ENCODE peak calls at places on chromosomes 12 and 14, in nine cellular contexts. A is lower leg skin, P is AG04449, T is fibroblast of lung, X is heart left ventricle, Q is HepG2, V is HL-60, N is endothelial cell of umbilical vein, F is GM23338. B is an unnamed sample.

GRCh38 chr12:22169281-22169824 is 123.3 kb downstream of the CMAS start:
- DNase-seq in A (no peak), P (no peak), T (no peak), X (no peak), Q (no peak), V (no peak), N (no peak), F (no peak), B (no peak)

GRCh38 chr14:67263499-67264149 is 22.4 kb downstream of the PALS1 start:
- DNase-seq in A (no peak), P (peak), T (peak), X (no peak), Q (no peak), V (no peak), N (peak), F (no peak), B (no peak)

GRCh38 chr14:45253754-45254300 is 825 bp upstream of the MIS18BP1 start:
- DNase-seq in A (no peak), P (no peak), T (peak), X (peak), Q (no peak), V (peak), N (peak), F (peak), B (no peak)

GRCh38 chr12:113328368-113328889 is 6.5 kb downstream of the SLC8B1 start:
- DNase-seq in A (no peak), P (no peak), T (no peak), X (no peak), Q (no peak), V (no peak), N (no peak), F (no peak), B (no peak)

GRCh38 chr12:94793191-94793595 is 142.8 kb upstream of the TMCC3 start:
- DNase-seq in A (no peak), P (no peak), T (peak), X (no peak), Q (no peak), V (peak), N (no peak), F (peak), B (no peak)

GRCh38 chr12:107632246-107632645 is 53.4 kb upstream of the PWP1 start:
- DNase-seq in A (no peak), P (no peak), T (no peak), X (no peak), Q (peak), V (no peak), N (no peak), F (no peak), B (no peak)

GRCh38 chr12:57793920-57794319 is 11.3 kb downstream of the TSFM start:
- DNase-seq in A (no peak), P (peak), T (peak), X (no peak), Q (no peak), V (no peak), N (peak), F (no peak), B (peak)

GRCh38 chr14:35268946-35269345 is 23.2 kb upstream of the PSMA6 start:
- DNase-seq in A (no peak), P (no peak), T (no peak), X (no peak), Q (no peak), V (no peak), N (no peak), F (no peak), B (no peak)

GRCh38 chr12:132955094-132955932 is 793 bp downstream of the ZNF605 start:
- DNase-seq in A (no peak), P (peak), T (peak), X (peak), Q (peak), V (peak), N (peak), F (peak), B (peak)

GRCh38 chr14:90758959-90759358 is 57.3 kb downstream of the TTC7B start:
- DNase-seq in A (peak), P (no peak), T (no peak), X (peak), Q (no peak), V (no peak), N (peak), F (no peak), B (no peak)

GRCh38 chr14:65243766-65244442 is 141.6 kb upstream of the MAX start:
- DNase-seq in A (no peak), P (no peak), T (no peak), X (no peak), Q (peak), V (peak), N (peak), F (no peak), B (no peak)

GRCh38 chr12:123931686-123932321 is 40.8 kb downstream of the CCDC92 start:
- DNase-seq in A (no peak), P (no peak), T (no peak), X (no peak), Q (no peak), V (no peak), N (no peak), F (no peak), B (no peak)

GRCh38 chr12:75020068-75020557 is 189.5 kb downstream of the KCNC2 start:
- DNase-seq in A (no peak), P (no peak), T (peak), X (no peak), Q (no peak), V (no peak), N (no peak), F (peak), B (no peak)

GRCh38 chr12:53180931-53181645 is 363 bp upstream of the CSAD start:
- DNase-seq in A (peak), P (no peak), T (peak), X (peak), Q (peak), V (peak), N (peak), F (peak), B (no peak)

GRCh38 chr12:29316772-29317171 is 64.2 kb downstream of the ERGIC2 start:
- DNase-seq in A (no peak), P (peak), T (peak), X (peak), Q (no peak), V (no peak), N (no peak), F (peak), B (no peak)

GRCh38 chr12:124867389-124867930 is 3.8 kb upstream of the SCARB1 start:
- DNase-seq in A (no peak), P (peak), T (peak), X (no peak), Q (peak), V (no peak), N (no peak), F (no peak), B (no peak)

GRCh38 chr12:388547-389137 is 478 bp downstream of the KDM5A start:
- DNase-seq in A (no peak), P (no peak), T (peak), X (no peak), Q (no peak), V (peak), N (peak), F (peak), B (no peak)

GRCh38 chr12:54162741-54163140 is 26.0 kb downstream of the SMUG1 start:
- DNase-seq in A (no peak), P (no peak), T (no peak), X (no peak), Q (no peak), V (no peak), N (no peak), F (no peak), B (no peak)

GRCh38 chr12:44526655-44527199 is 349.4 kb downstream of the NELL2 start:
- DNase-seq in A (no peak), P (no peak), T (no peak), X (no peak), Q (no peak), V (no peak), N (no peak), F (peak), B (no peak)

GRCh38 chr14:53695692-53696091 is 260.9 kb downstream of the BMP4 start:
- DNase-seq in A (no peak), P (no peak), T (no peak), X (no peak), Q (no peak), V (no peak), N (no peak), F (no peak), B (no peak)

GRCh38 chr14:68692916-68693771 is 99.7 kb downstream of the ZFP36L1 start:
- DNase-seq in A (no peak), P (peak), T (peak), X (no peak), Q (no peak), V (no peak), N (no peak), F (no peak), B (peak)

GRCh38 chr12:26369588-26369987 is 174.2 kb downstream of the SSPN start:
- DNase-seq in A (no peak), P (peak), T (peak), X (peak), Q (no peak), V (no peak), N (no peak), F (peak), B (peak)

GRCh38 chr14:103091041-103091882 is 3.3 kb upstream of the EXOC3L4 start:
- DNase-seq in A (no peak), P (no peak), T (peak), X (peak), Q (no peak), V (peak), N (no peak), F (peak), B (no peak)

GRCh38 chr14:70808402-70809237 is 693 bp downstream of the MAP3K9 start:
- DNase-seq in A (no peak), P (no peak), T (peak), X (no peak), Q (no peak), V (no peak), N (no peak), F (peak), B (no peak)

GRCh38 chr12:116152268-116152667 is 125.2 kb downstream of the MED13L start:
- DNase-seq in A (no peak), P (peak), T (peak), X (no peak), Q (no peak), V (no peak), N (no peak), F (no peak), B (peak)

GRCh38 chr12:5456025-5456424 is 24.1 kb downstream of the NTF3 start:
- DNase-seq in A (no peak), P (no peak), T (no peak), X (no peak), Q (no peak), V (no peak), N (no peak), F (no peak), B (no peak)

GRCh38 chr12:18261273-18261672 is at the start of gene PIK3C2G:
- DNase-seq in A (peak), P (no peak), T (no peak), X (no peak), Q (no peak), V (no peak), N (no peak), F (no peak), B (no peak)

GRCh38 chr12:18262514-18262913 is 1.2 kb downstream of the PIK3C2G start:
- DNase-seq in A (no peak), P (no peak), T (peak), X (no peak), Q (no peak), V (no peak), N (no peak), F (no peak), B (no peak)

GRCh38 chr12:18267427-18267826 is 6.1 kb downstream of the PIK3C2G start:
- DNase-seq in A (no peak), P (no peak), T (peak), X (no peak), Q (no peak), V (no peak), N (no peak), F (no peak), B (no peak)

GRCh38 chr12:18261906-18262305 is 588 bp downstream of the PIK3C2G start:
- DNase-seq in A (no peak), P (no peak), T (no peak), X (no peak), Q (no peak), V (no peak), N (no peak), F (peak), B (no peak)

DNA sequence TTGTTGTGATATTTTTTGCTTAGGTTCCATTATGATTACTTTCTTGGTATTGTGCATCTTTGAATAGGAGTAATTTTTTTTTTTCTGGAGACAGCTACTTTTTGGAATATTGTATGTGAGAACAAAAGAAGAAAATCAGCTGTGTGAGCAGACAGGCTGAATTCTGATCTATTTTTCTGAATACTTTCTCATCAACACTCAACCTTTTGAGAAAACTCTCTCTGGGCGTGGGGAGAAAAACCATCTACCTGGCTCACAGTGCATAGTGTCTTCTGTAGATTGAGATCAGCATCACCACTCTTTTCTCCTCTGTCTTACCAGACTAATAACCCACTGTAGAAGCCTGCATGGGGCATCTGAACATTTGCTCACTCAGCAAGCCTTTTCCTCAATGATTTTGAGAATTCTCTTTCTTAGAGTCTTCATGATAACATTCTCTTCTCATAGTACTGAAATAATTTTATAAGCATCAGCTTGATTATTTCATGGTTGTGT is 3.3 kb downstream of the PIK3C2G start:
- DNase-seq in A (no peak), P (no peak), T (no peak), X (no peak), Q (no peak), V (no peak), N (no peak), F (no peak), B (no peak)
- H3K4me3 ChIP-seq in A (no peak), P (no peak), T (no peak), X (no peak), Q (no peak), V (no peak), N (no peak), F (no peak), B (no peak)

DNA sequence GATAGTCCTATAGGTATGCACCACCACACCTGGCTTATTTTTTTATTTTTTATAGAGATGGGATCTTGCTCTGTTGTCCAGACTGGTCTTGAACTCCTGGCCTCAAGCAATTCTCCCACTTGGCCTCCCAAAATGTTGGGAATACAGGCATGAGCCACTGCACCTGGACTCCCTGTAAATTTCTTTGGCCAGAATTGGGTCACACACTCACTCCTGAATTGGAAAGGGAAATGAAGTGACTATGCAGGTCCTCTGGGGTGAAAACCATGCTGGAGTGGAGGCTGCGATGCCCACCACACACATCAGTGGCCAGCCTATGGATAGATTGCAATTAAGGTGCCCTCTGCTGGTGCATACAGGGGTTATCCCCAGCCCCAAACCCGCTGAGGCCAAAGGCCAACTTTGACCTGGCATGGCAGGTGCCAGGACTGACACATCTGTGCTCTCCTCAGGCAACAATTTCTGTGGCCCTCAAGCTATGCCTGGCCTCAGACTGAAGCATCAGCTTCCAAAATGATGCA is 125.6 kb downstream of the SLC38A6 start:
- DNase-seq in A (no peak), P (no peak), T (no peak), X (no peak), Q (no peak), V (no peak), N (no peak), F (peak), B (no peak)
- TF ChIP-seq CTCF in A (no peak), P (no peak), T (peak), X (no peak), Q (peak), V (peak), N (no peak), F (peak), B (peak)

GRCh38 chr12:77047341-77048202 is 17.8 kb downstream of the E2F7 start:
- DNase-seq in A (no peak), P (no peak), T (peak), X (no peak), Q (no peak), V (no peak), N (no peak), F (no peak), B (no peak)

GRCh38 chr12:77045183-77045582 is 20.2 kb downstream of the E2F7 start:
- DNase-seq in A (no peak), P (no peak), T (no peak), X (no peak), Q (no peak), V (no peak), N (no peak), F (no peak), B (no peak)

DNA sequence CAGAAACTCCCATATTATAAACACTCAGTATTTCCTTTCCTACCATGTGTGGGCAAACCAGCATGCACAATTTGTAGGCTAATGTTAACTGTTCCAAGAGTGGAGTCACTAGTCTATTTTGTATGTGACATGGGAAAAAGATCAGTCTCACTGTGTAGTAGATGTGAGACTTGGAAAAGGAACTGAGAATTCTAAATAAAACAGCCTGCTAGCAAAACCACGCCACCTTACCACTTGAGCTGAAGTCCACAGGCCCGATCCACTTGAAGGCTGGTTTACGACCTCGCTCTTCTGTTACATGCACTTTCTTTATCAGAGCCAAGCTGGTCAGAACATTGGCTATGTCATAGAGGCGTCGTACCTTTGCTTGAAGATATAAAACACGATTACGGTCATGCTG is 22.5 kb downstream of the E2F7 start:
- DNase-seq in A (no peak), P (no peak), T (no peak), X (no peak), Q (no peak), V (no peak), N (no peak), F (no peak), B (no peak)
- H3K4me3 ChIP-seq in A (no peak), P (no peak), T (no peak), X (no peak), Q (no peak), V (no peak), N (no peak), F (no peak), B (no peak)

GRCh38 chr12:79725987-79726386 is 35.2 kb upstream of the PAWR start:
- DNase-seq in A (no peak), P (peak), T (peak), X (no peak), Q (no peak), V (no peak), N (no peak), F (no peak), B (peak)
- TF ChIP-seq CTCF in A (no peak), P (no peak), T (no peak), X (no peak), Q (no peak), V (no peak), N (no peak), F (no peak), B (no peak)

DNA sequence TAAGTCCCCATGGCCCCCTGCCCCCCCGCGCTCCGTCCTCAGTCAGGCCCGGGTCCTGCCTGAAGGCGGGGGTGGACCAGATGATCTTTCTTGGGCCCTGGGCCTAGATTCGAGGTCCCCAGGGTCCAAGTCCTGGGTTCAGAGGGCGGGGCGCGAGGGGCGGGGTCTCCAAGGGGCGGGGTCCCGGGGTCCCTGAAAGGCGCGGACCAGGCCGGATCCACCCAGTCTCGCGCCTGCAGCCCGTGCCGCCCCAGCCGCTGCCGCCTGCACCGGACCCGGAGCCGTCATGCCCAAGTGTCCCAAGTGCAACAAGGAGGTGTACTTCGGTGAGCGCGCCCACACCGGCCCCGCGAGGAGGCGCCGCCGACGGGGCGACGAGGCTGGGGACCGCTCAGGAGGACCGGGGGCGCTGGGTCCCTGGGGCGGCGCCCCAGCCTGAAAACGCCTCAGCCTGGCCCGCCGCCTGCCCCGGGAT is 325 bp downstream of the CRIP1 start:
- DNase-seq in A (no peak), P (no peak), T (no peak), X (peak), Q (no peak), V (no peak), N (no peak), F (peak), B (no peak)
- H3K4me3 ChIP-seq in A (peak), P (peak), T (peak), X (peak), Q (peak), V (peak), N (no peak), F (peak), B (no peak)

GRCh38 chr12:80313184-80313583 is 130.9 kb upstream of the PTPRQ start:
- DNase-seq in A (no peak), P (no peak), T (no peak), X (no peak), Q (no peak), V (no peak), N (peak), F (no peak), B (no peak)
- TF ChIP-seq CTCF in A (no peak), P (no peak), T (peak), X (no peak), Q (no peak), V (no peak), N (no peak), F (peak), B (no peak)

GRCh38 chr14:23327947-23328744 is 6.9 kb downstream of the PABPN1 start:
- DNase-seq in A (peak), P (no peak), T (peak), X (peak), Q (peak), V (peak), N (peak), F (peak), B (peak)
- H3K4me3 ChIP-seq in A (no peak), P (no peak), T (no peak), X (no peak), Q (no peak), V (no peak), N (no peak), F (no peak), B (no peak)

B was measured in AG09309.